ENCODE peak calls at places on chromosomes 2 and 18, in ten cellular contexts. P, F, Z, M, O, L, K, A, J and Q are unnamed samples.

GRCh38 chr18:23129355-23130002 is 5.8 kb upstream of the CABLES1 start:
- DNase-seq in P (no peak), F (no peak), Z (no peak), M (no peak), O (no peak), L (no peak), K (no peak), A (no peak), J (no peak), Q (no peak)

GRCh38 chr2:54691439-54692135 is 31.9 kb upstream of the EML6 start:
- DNase-seq in P (no peak), F (no peak), Z (no peak), M (no peak), O (no peak), L (no peak), K (no peak), A (no peak), J (no peak), Q (no peak)

GRCh38 chr2:240121675-240122074 is 14.4 kb downstream of the COPS9 start:
- DNase-seq in P (no peak), F (peak; percentile 15), Z (no peak), M (no peak), O (no peak), L (no peak), K (no peak), A (no peak), J (peak; percentile 39), Q (no peak)

GRCh38 chr2:12606472-12607000 is 110.2 kb upstream of the TRIB2 start:
- DNase-seq in P (no peak), F (no peak), Z (no peak), M (no peak), O (no peak), L (no peak), K (no peak), A (peak; percentile 8), J (no peak), Q (no peak)

GRCh38 chr2:10160226-10160955 is 37.9 kb downstream of the RRM2 start:
- DNase-seq in P (no peak), F (no peak), Z (no peak), M (no peak), O (no peak), L (no peak), K (no peak), A (no peak), J (peak; percentile 38), Q (no peak)

GRCh38 chr2:141055526-141055925 is 1075.3 kb downstream of the LRP1B start:
- DNase-seq in P (no peak), F (no peak), Z (no peak), M (no peak), O (peak; percentile 16), L (no peak), K (no peak), A (peak; percentile 77), J (no peak), Q (no peak)

GRCh38 chr2:182280128-182280527 is 146.7 kb downstream of the PDE1A start:
- DNase-seq in P (no peak), F (no peak), Z (no peak), M (no peak), O (no peak), L (no peak), K (no peak), A (peak; percentile 65), J (no peak), Q (no peak)

GRCh38 chr2:23900927-23901322 is 26.0 kb downstream of the ATAD2B start:
- DNase-seq in P (no peak), F (no peak), Z (no peak), M (no peak), O (peak; percentile 71), L (no peak), K (peak; percentile 31), A (peak; percentile 85), J (no peak), Q (no peak)

GRCh38 chr18:57434177-57434535 is 1.0 kb upstream of the ONECUT2 start:
- DNase-seq in P (no peak), F (no peak), Z (peak; percentile 30), M (no peak), O (no peak), L (no peak), K (no peak), A (no peak), J (peak; percentile 78), Q (no peak)

GRCh38 chr2:120628248-120628647 is 107.4 kb upstream of the GLI2 start:
- DNase-seq in P (no peak), F (no peak), Z (no peak), M (no peak), O (no peak), L (no peak), K (no peak), A (no peak), J (peak; percentile 19), Q (no peak)

GRCh38 chr2:122244830-122245229 is 489.4 kb downstream of the TSN start:
- DNase-seq in P (no peak), F (no peak), Z (no peak), M (no peak), O (no peak), L (no peak), K (no peak), A (no peak), J (no peak), Q (no peak)

GRCh38 chr2:88738271-88738670 is 46.8 kb downstream of the RPIA start:
- DNase-seq in P (no peak), F (no peak), Z (no peak), M (no peak), O (no peak), L (no peak), K (no peak), A (peak; percentile 88), J (no peak), Q (no peak)

GRCh38 chr2:236643480-236643879 is 73.9 kb downstream of the ACKR3 start:
- DNase-seq in P (no peak), F (no peak), Z (peak; percentile 26), M (no peak), O (no peak), L (no peak), K (no peak), A (no peak), J (no peak), Q (no peak)

GRCh38 chr2:33013684-33014110 is 66.9 kb downstream of the LTBP1 start:
- DNase-seq in P (no peak), F (no peak), Z (no peak), M (no peak), O (no peak), L (no peak), K (no peak), A (peak; percentile 69), J (no peak), Q (no peak)

GRCh38 chr18:23143871-23144270 is 8.6 kb downstream of the CABLES1 start:
- DNase-seq in P (no peak), F (no peak), Z (no peak), M (no peak), O (no peak), L (no peak), K (no peak), A (no peak), J (no peak), Q (no peak)

GRCh38 chr2:31079665-31080064 is 58.6 kb downstream of the GALNT14 start:
- DNase-seq in P (no peak), F (no peak), Z (no peak), M (no peak), O (no peak), L (no peak), K (no peak), A (no peak), J (peak; percentile 87), Q (no peak)
- TF ChIP-seq CTCF in P (no peak), F (no peak), Z (no peak), M (no peak), O (no peak), L (no peak), K (no peak), A (no peak), J (peak; percentile 86), Q (no peak)

DNA sequence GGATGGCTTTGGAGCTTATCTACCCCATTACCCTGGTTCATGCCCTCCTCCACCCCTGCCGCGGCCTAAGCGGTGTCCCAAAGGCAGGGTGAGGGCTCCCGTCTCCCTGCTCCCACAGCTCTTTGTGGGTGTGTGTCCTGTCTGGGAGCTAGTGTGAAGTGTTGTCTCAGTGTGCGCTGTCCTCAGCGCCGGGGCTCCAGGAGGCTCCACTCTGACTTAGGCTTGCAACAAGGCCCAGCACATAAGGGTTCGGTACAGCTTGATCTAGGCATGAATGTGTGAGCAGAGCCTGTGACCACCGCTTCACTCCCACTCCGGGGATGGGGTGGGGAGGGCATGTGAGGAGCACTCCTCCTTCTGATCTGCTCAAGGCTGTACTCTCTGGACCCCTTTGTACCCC is 1.2 kb downstream of the MC2R start:
- DNase-seq in P (no peak), F (no peak), Z (no peak), M (no peak), O (no peak), L (no peak), K (no peak), A (no peak), J (no peak), Q (no peak)
- TF ChIP-seq CTCF in P (no peak), F (no peak), Z (no peak), M (no peak), O (no peak), L (no peak), K (no peak), A (no peak), J (no peak), Q (no peak)

GRCh38 chr2:174280596-174280995 is 32.3 kb upstream of the OLA1 start:
- DNase-seq in P (no peak), F (no peak), Z (no peak), M (no peak), O (no peak), L (no peak), K (no peak), A (no peak), J (no peak), Q (no peak)
- TF ChIP-seq CTCF in P (no peak), F (no peak), Z (no peak), M (no peak), O (no peak), L (no peak), K (no peak), A (no peak), J (no peak), Q (no peak)

GRCh38 chr2:38591152-38591551 is 11.6 kb downstream of the HNRNPLL start:
- DNase-seq in P (no peak), F (no peak), Z (no peak), M (no peak), O (no peak), L (no peak), K (no peak), A (no peak), J (no peak), Q (no peak)

GRCh38 chr2:38586926-38587325 is 15.8 kb downstream of the HNRNPLL start:
- DNase-seq in P (no peak), F (no peak), Z (no peak), M (no peak), O (no peak), L (no peak), K (no peak), A (no peak), J (no peak), Q (no peak)

GRCh38 chr2:38592951-38593350 is 9.8 kb downstream of the HNRNPLL start:
- DNase-seq in P (no peak), F (no peak), Z (no peak), M (no peak), O (no peak), L (no peak), K (no peak), A (no peak), J (no peak), Q (no peak)

DNA sequence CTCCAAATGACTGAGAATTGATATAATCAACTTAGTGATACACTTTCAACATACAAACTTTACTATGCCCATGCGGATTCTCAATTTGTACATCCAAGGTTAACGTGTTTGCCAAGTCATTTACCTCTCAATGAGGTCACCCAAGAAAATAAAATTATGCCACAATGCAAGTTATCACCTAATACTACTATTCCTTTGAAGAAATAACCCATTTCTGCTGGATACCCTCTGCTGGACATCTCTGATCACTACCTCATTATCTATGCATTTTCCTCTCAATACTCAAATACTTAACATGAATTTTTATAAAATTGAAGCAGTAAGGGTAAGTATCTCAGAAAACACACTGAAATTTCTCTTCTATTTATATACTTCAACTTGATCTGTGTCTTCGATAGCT is 12.7 kb downstream of the HNRNPLL start:
- DNase-seq in P (no peak), F (no peak), Z (no peak), M (no peak), O (no peak), L (no peak), K (no peak), A (no peak), J (no peak), Q (no peak)
- TF ChIP-seq CTCF in P (no peak), F (no peak), Z (peak; percentile 9), M (no peak), O (peak; percentile 18), L (peak; percentile 46), K (peak; percentile 13), A (no peak), J (peak; percentile 61), Q (no peak)